ENCODE peak calls at places on chromosomes 11 and 22, in five cellular contexts. X, S, W, N and D are unnamed samples.

GRCh38 chr11:76380161-76380976 is 563 bp downstream of the THAP12 start:
- DNase-seq in X (no peak), S (peak; percentile 15), W (no peak), N (peak; percentile 54), D (peak; percentile 43)

GRCh38 chr11:84714316-84714780 is 912.8 kb downstream of the DLG2 start:
- DNase-seq in X (no peak), S (peak; percentile 6), W (no peak), N (peak; percentile 46), D (no peak)

GRCh38 chr11:11374358-11375148 is 21.5 kb upstream of the CSNK2A3 start:
- DNase-seq in X (peak; percentile 11), S (no peak), W (no peak), N (no peak), D (no peak)

GRCh38 chr11:1751999-1752906 is 1.9 kb upstream of the IFITM10 start:
- DNase-seq in X (no peak), S (no peak), W (no peak), N (no peak), D (no peak)

GRCh38 chr11:74154621-74155281 is 16.1 kb downstream of the C2CD3 start:
- DNase-seq in X (no peak), S (peak; percentile 62), W (no peak), N (no peak), D (no peak)

GRCh38 chr11:33500865-33501479 is 199.7 kb downstream of the C11orf91 start:
- DNase-seq in X (no peak), S (peak; percentile 60), W (no peak), N (no peak), D (no peak)

GRCh38 chr11:131889146-131889577 is 518.7 kb downstream of the NTM start:
- DNase-seq in X (peak; percentile 66), S (peak; percentile 89), W (no peak), N (no peak), D (no peak)

GRCh38 chr11:126332221-126332711 is 23.2 kb upstream of the ST3GAL4 start:
- DNase-seq in X (no peak), S (peak; percentile 83), W (no peak), N (peak; percentile 65), D (no peak)

GRCh38 chr11:130679247-130679646 is 230.8 kb downstream of the ADAMTS15 start:
- DNase-seq in X (no peak), S (no peak), W (no peak), N (no peak), D (no peak)

GRCh38 chr11:117691206-117691490 is 105.9 kb downstream of the DSCAML1 start:
- DNase-seq in X (no peak), S (no peak), W (no peak), N (no peak), D (no peak)

GRCh38 chr22:21573750-21574494 is 6.4 kb downstream of the UBE2L3 start:
- DNase-seq in X (no peak), S (no peak), W (no peak), N (no peak), D (no peak)

GRCh38 chr11:87330072-87330678 is 292.4 kb downstream of the TMEM135 start:
- DNase-seq in X (no peak), S (no peak), W (no peak), N (no peak), D (no peak)

GRCh38 chr11:31492320-31492913 is 17.0 kb downstream of the IMMP1L start:
- DNase-seq in X (no peak), S (peak; percentile 74), W (no peak), N (no peak), D (no peak)

GRCh38 chr22:40156001-40156516 is 21.7 kb upstream of the TNRC6B start:
- DNase-seq in X (no peak), S (peak; percentile 75), W (no peak), N (peak; percentile 67), D (no peak)

GRCh38 chr11:82080160-82080559 is 653.5 kb downstream of the FAM181B start:
- DNase-seq in X (no peak), S (no peak), W (no peak), N (no peak), D (no peak)

GRCh38 chr22:49431559-49431958 is 396.1 kb downstream of the BRD1 start:
- DNase-seq in X (no peak), S (no peak), W (no peak), N (no peak), D (no peak)

GRCh38 chr11:79090191-79090590 is 350.6 kb downstream of the TENM4 start:
- DNase-seq in X (no peak), S (no peak), W (no peak), N (no peak), D (no peak)

GRCh38 chr11:108115495-108116140 is 5.7 kb upstream of the ACAT1 start:
- DNase-seq in X (no peak), S (peak; percentile 92), W (peak; percentile 43), N (peak; percentile 77), D (no peak)

GRCh38 chr11:76553554-76554476 is 109.0 kb downstream of the EMSY start:
- DNase-seq in X (no peak), S (no peak), W (no peak), N (no peak), D (no peak)

GRCh38 chr11:64090811-64091516 is 55.2 kb downstream of the FLRT1 start:
- DNase-seq in X (no peak), S (peak; percentile 82), W (no peak), N (no peak), D (no peak)

GRCh38 chr11:44030276-44030932 is 17.4 kb upstream of the ACCSL start:
- DNase-seq in X (no peak), S (peak; percentile 93), W (no peak), N (no peak), D (no peak)

GRCh38 chr11:71381781-71382505 is 66.2 kb downstream of the DHCR7 start:
- DNase-seq in X (peak; percentile 41), S (no peak), W (no peak), N (peak; percentile 50), D (no peak)

GRCh38 chr11:5507177-5507576 is 2.6 kb downstream of the UBQLN3 start:
- DNase-seq in X (no peak), S (no peak), W (no peak), N (no peak), D (no peak)

GRCh38 chr11:128804481-128804880 is 62.6 kb downstream of the KCNJ1 start:
- DNase-seq in X (no peak), S (peak; percentile 55), W (no peak), N (no peak), D (no peak)

GRCh38 chr11:36594316-36594989 is at the start of gene IFTAP:
- DNase-seq in X (no peak), S (peak; percentile 94), W (peak; percentile 8), N (peak; percentile 61), D (no peak)

GRCh38 chr22:38700271-38700788 is 413 bp downstream of the JOSD1 start:
- DNase-seq in X (no peak), S (peak; percentile 78), W (no peak), N (no peak), D (no peak)

GRCh38 chr22:22941831-22942510 is 54.4 kb downstream of the IGLL5 start:
- DNase-seq in X (no peak), S (no peak), W (no peak), N (peak; percentile 41), D (peak; percentile 38)

GRCh38 chr11:125365196-125365931 is 130.7 kb downstream of the FEZ1 start:
- DNase-seq in X (no peak), S (no peak), W (no peak), N (no peak), D (no peak)

GRCh38 chr22:37419370-37419915 is 7.8 kb downstream of the ELFN2 start:
- DNase-seq in X (no peak), S (no peak), W (no peak), N (no peak), D (no peak)

GRCh38 chr22:41598891-41599635 is 9.4 kb upstream of the PMM1 start:
- DNase-seq in X (no peak), S (no peak), W (no peak), N (no peak), D (no peak)

GRCh38 chr22:19927696-19928095 is 13.9 kb upstream of the COMT start:
- DNase-seq in X (no peak), S (no peak), W (no peak), N (no peak), D (no peak)
- H3K4me1 ChIP-seq in X (no peaks in the 10 kb centered on the region), S (no peaks in the 10 kb centered on the region), W (no peaks in the 10 kb centered on the region), N (no peaks in the 10 kb centered on the region), D (no peaks in the 10 kb centered on the region)

GRCh38 chr11:61883327-61883726 is 8.0 kb downstream of the FADS3 start:
- DNase-seq in X (no peak), S (no peak), W (no peak), N (no peak), D (no peak)
- H3K4me1 ChIP-seq in X (peaks cover 22% of the 10 kb centered on the region), S (peaks cover 4% of the 10 kb centered on the region), W (peaks cover 74% of the 10 kb centered on the region), N (peaks cover 8% of the 10 kb centered on the region), D (no peaks in the 10 kb centered on the region)

DNA sequence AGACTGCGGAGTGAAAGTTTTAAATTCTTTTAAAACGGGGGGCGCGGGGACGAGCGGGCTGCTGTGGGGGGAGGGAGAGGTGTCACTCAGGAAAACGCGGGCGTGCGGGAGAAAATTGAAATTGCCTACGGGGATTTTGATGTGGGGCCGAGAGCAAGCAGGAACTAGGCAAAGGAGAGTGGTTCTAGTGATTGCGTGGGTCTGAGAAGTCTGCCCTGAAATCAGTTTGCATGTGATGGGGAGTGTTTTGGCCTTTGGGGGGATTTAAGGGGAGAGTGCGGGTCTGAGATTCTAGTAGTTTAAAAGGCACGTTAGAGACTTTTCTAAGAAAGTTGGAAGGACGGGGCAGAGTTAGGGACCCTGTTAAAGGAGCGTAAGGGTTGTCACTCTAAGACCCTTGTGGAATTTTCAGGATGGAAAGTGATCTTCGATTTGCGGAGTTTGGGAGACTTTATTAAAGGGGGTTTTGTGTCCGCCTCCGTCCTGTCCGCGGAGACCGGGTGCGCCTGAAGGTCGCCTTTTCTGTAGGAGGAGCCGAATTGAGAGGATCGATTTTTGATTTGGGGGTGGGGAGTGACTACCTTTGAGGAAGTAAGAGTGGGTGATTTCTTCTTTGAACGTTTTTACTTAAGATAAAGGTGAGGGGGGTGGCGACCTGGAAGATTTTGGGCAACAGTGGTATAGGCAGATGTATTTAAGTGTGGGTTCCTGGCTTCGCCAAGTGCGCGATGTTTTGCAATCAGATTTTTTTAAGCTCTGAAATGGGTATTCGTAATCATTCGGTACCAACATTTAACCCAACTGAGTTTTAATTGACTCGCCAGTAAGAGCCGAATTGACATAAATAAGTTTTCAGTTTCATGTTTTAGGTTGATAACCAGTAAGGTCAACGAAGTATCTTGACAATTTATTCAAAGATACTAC is 1.1 kb downstream of the EED start:
- DNase-seq in X (no peak), S (peak; percentile 19), W (no peak), N (peak; percentile 50), D (peak; percentile 17)
- H3K4me1 ChIP-seq in X (peaks cover 15% of the 10 kb centered on the region), S (peaks cover 42% of the 10 kb centered on the region), W (peaks cover 27% of the 10 kb centered on the region), N (no peaks in the 10 kb centered on the region), D (peaks cover 47% of the 10 kb centered on the region)

GRCh38 chr11:94131363-94132115 is 2.9 kb downstream of the PANX1 start:
- DNase-seq in X (no peak), S (peak; percentile 79), W (no peak), N (no peak), D (no peak)
- H3K4me1 ChIP-seq in X (peaks cover 17% of the 10 kb centered on the region), S (peaks cover 17% of the 10 kb centered on the region), W (peaks cover 71% of the 10 kb centered on the region), N (peaks cover 17% of the 10 kb centered on the region), D (peaks cover 52% of the 10 kb centered on the region)

DNA sequence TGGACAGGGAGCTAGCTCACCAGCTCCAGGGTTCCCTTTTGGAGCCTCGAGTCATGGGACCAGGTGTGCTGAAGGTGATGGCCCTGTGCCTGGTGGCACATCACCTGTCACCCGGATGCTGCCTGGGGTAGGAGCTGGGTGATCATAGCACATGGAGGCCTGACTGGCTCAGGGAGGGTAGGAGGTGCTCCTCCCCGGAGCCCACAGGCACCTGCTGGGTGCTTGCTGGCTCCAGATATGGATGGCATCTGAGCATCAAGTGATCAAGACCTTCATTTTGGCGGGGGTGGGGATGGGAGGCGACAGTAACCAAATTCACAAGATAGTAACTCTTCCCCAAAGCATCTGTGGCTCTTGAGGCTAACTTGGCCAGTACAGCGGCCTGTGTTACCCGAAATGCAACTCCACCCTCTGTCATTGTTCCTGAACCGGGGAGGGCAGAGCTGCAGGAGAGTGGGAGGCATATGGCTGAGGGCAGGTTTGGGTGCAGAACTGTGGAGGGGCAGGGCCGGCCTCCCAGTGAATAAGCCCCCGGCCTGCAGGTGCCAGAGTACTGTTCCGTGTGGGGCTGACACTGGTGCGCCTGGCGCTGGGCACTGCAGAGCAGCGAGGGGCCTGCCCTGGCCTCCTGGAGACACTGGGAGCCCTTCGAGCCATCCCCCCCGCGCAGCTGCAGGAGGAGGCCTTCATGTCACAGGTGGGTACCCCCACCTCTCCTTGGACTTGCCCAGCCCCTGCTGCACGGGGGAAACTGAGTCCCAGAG is 4.7 kb downstream of the TBC1D10C start:
- DNase-seq in X (no peak), S (no peak), W (no peak), N (peak; percentile 48), D (peak; percentile 44)
- H3K4me1 ChIP-seq in X (peaks cover 61% of the 10 kb centered on the region), S (no peaks in the 10 kb centered on the region), W (no peaks in the 10 kb centered on the region), N (peaks cover 48% of the 10 kb centered on the region), D (peaks cover 90% of the 10 kb centered on the region)